ENCODE peak calls at places on chromosomes 7 and 10, in eight cellular contexts. D, A, K, J, U, B, C and X are unnamed samples.

GRCh38 chr10:24007359-24007758 is 201.6 kb upstream of the KIAA1217 start:
- DNase-seq in A (no peak), C (no peak), K (no peak), B (no peak), D (no peak), U (no peak), J (no peak), X (no peak)

GRCh38 chr7:88523645-88524044 is 217.0 kb upstream of the STEAP4 start:
- DNase-seq in J (no peak), D (no peak), K (no peak), A (no peak), C (no peak), B (no peak), U (no peak), X (no peak)

GRCh38 chr10:59754951-59755350 is 1.7 kb upstream of the MRLN start:
- DNase-seq in D (no peak), C (no peak), A (no peak), B (no peak), J (no peak), U (no peak), K (no peak), X (no peak)

GRCh38 chr7:48085433-48085791 is 3.7 kb upstream of the UPP1 start:
- DNase-seq in B (no peak), D (no peak), K (no peak), C (no peak), J (no peak), A (no peak), U (no peak), X (no peak)

GRCh38 chr7:144035385-144035784 is 13.4 kb upstream of the OR2A5 start:
- DNase-seq in B (no peak), U (no peak), D (no peak), C (no peak), J (no peak), A (no peak), K (no peak), X (no peak)

GRCh38 chr10:59907918-59908807 is 1.8 kb upstream of the CCDC6 start:
- DNase-seq in D (peak; percentile 27), J (peak; percentile 88), U (peak; percentile 98), B (no peak), A (peak; percentile 52), K (peak; percentile 65), C (peak; percentile 36), X (peak; percentile 79)

GRCh38 chr7:80014507-80014906 is 120.1 kb upstream of the GNAI1 start:
- DNase-seq in B (no peak), U (peak; percentile 63), J (no peak), K (no peak), D (no peak), C (no peak), A (peak; percentile 41), X (no peak)

GRCh38 chr7:17660116-17660515 is 280.2 kb downstream of the SNX13 start:
- DNase-seq in C (no peak), A (no peak), U (no peak), J (no peak), D (no peak), B (no peak), K (no peak), X (peak; percentile 77)

GRCh38 chr10:30215631-30216030 is 133.4 kb downstream of the MTPAP start:
- DNase-seq in U (peak; percentile 33), A (no peak), B (no peak), K (no peak), C (no peak), J (peak; percentile 63), D (no peak), X (no peak)

GRCh38 chr7:1720325-1720724 is 50.2 kb downstream of the ELFN1 start:
- DNase-seq in U (no peak), A (no peak), J (no peak), K (no peak), B (no peak), C (no peak), D (no peak), X (no peak)

GRCh38 chr10:120414946-120415345 is 42.1 kb upstream of the PLPP4 start:
- DNase-seq in K (no peak), U (no peak), J (no peak), C (no peak), A (no peak), D (no peak), B (no peak), X (no peak)

GRCh38 chr10:130458509-130458908 is 322.3 kb downstream of the GLRX3 start:
- DNase-seq in D (no peak), A (no peak), C (no peak), U (peak; percentile 1), J (no peak), K (no peak), B (no peak), X (no peak)

GRCh38 chr7:22447759-22448158 is 52.2 kb downstream of the STEAP1B start:
- DNase-seq in A (no peak), U (no peak), J (no peak), C (no peak), K (no peak), B (no peak), D (no peak), X (no peak)

GRCh38 chr10:16441106-16441850 is 4.5 kb downstream of the PTER start:
- DNase-seq in A (peak; percentile 8), C (no peak), U (no peak), K (no peak), B (no peak), J (no peak), D (no peak), X (peak; percentile 9)

GRCh38 chr10:103636996-103637395 is 143.5 kb downstream of the NEURL1 start:
- DNase-seq in K (no peak), A (no peak), J (no peak), D (no peak), C (no peak), B (no peak), U (no peak), X (peak; percentile 24)

GRCh38 chr7:80740778-80741545 is 102.5 kb downstream of the CD36 start:
- DNase-seq in U (peak; percentile 6), A (peak; percentile 62), D (no peak), B (no peak), K (no peak), J (no peak), C (no peak), X (peak; percentile 69)

GRCh38 chr10:6755891-6756460 is 175.9 kb upstream of the PRKCQ start:
- DNase-seq in A (no peak), K (no peak), D (no peak), J (no peak), B (no peak), U (no peak), C (no peak), X (peak; percentile 67)

GRCh38 chr10:79088613-79089355 is 20.0 kb downstream of the ZMIZ1 start:
- DNase-seq in U (no peak), B (no peak), A (no peak), D (no peak), J (no peak), C (no peak), K (no peak), X (no peak)
- TF ChIP-seq CTCF in U (no peak), B (no peak), A (no peak), D (no peak), J (no peak), C (no peak), K (no peak), X (no peak)

GRCh38 chr7:91946549-91946948 is 5.9 kb downstream of the AKAP9 start:
- DNase-seq in C (no peak), K (no peak), B (no peak), U (no peak), A (no peak), J (no peak), D (no peak), X (no peak)

GRCh38 chr7:91947948-91948347 is 7.3 kb downstream of the AKAP9 start:
- DNase-seq in J (no peak), A (no peak), K (no peak), B (no peak), U (no peak), C (no peak), D (no peak), X (no peak)

GRCh38 chr7:91942312-91942711 is 1.6 kb downstream of the AKAP9 start:
- DNase-seq in D (no peak), A (no peak), K (no peak), U (no peak), J (no peak), C (no peak), B (no peak), X (no peak)

GRCh38 chr7:91949221-91950009 is 8.8 kb downstream of the AKAP9 start:
- DNase-seq in B (no peak), K (no peak), U (no peak), A (no peak), J (no peak), C (no peak), D (no peak), X (no peak)

GRCh38 chr7:91945476-91945875 is 4.8 kb downstream of the AKAP9 start:
- DNase-seq in B (no peak), D (no peak), C (no peak), J (no peak), U (no peak), K (peak; percentile 33), A (no peak), X (peak; percentile 71)
- TF ChIP-seq CTCF in B (no peak), D (no peak), C (no peak), J (no peak), U (no peak), K (peak; percentile 10), A (peak; percentile 15), X (peak; percentile 48)

GRCh38 chr7:76343294-76343930 is 15.4 kb downstream of the YWHAG start:
- DNase-seq in D (no peak), A (no peak), C (no peak), K (no peak), J (peak; percentile 5), U (no peak), B (no peak), X (no peak)
- TF ChIP-seq CTCF in D (no peak), A (no peak), C (no peak), K (no peak), J (no peak), U (no peak), B (no peak), X (no peak)

GRCh38 chr7:101172005-101172853 is 6.9 kb upstream of the VGF start:
- DNase-seq in J (no peak), A (no peak), D (no peak), U (peak; percentile 87), C (no peak), K (no peak), B (no peak), X (no peak)

GRCh38 chr7:101169838-101170531 is 4.6 kb upstream of the VGF start:
- DNase-seq in U (peak; percentile 83), B (peak; percentile 73), D (peak; percentile 92), J (no peak), A (no peak), C (peak; percentile 76), K (no peak), X (peak; percentile 54)

GRCh38 chr7:101172854-101173751 is 7.0 kb downstream of the NAT16 start:
- DNase-seq in C (no peak), D (no peak), J (no peak), K (no peak), A (no peak), U (peak; percentile 51), B (peak; percentile 68), X (peak; percentile 70)

GRCh38 chr7:101170617-101171441 is 5.5 kb upstream of the VGF start:
- DNase-seq in D (no peak), C (peak; percentile 46), B (no peak), U (no peak), A (no peak), K (no peak), J (no peak), X (no peak)

DNA sequence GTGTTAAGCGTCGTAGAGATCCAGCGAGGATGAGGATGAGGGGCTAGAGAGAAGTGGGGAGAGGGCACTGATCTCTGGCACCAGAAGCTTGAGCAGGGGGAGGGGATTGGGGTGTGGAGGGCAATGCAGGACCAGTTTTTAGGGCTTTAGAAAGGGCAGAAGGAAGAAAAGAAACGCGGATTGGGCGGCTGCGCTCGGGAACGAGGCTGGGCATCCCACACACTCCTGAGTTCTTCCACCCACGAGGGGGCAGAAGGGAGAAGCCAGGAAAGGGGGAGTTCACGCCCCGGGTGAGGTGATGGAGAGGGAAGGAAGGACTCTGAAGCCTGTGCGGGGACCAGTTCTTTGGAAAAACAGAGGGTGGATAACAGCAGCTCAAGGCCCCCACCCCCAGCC is 6.1 kb upstream of the VGF start:
- DNase-seq in K (no peak), D (no peak), B (no peak), A (no peak), C (no peak), U (no peak), J (no peak), X (no peak)
- TF ChIP-seq CTCF in K (no peak), D (no peak), B (no peak), A (peak; percentile 35), C (no peak), U (no peak), J (no peak), X (peak; percentile 43)